ENCODE peak calls at places on chromosome 20, in nine cellular contexts. One of them, this sample, is unnamed.

GRCh38 chr20:37095108-37095608 is 639 bp downstream of the RBL1 start:
- DNase-seq in stimulated activated CD4-positive, alpha-beta T cell treated with anti-CD3 and anti-CD28 coated beads, TNF-alpha, amount 100 ng/mL, for 4 hours: no peak
- DNase-seq in anterior cingulate cortex: no peak
- DNase-seq in GM18507: no peak
- DNase-seq in pancreas: no peak
- DNase-seq in BJ: no peak
- DNase-seq in nephron progenitor cell: peak
- DNase-seq in GM04504: no peak
- DNase-seq in fibroblast of villous mesenchyme: peak
- DNase-seq in this sample: no peak

GRCh38 chr20:8005033-8005432 is 14.5 kb downstream of the TMX4 start:
- DNase-seq in stimulated activated CD4-positive, alpha-beta T cell treated with anti-CD3 and anti-CD28 coated beads, TNF-alpha, amount 100 ng/mL, for 4 hours: no peak
- DNase-seq in GM04504: no peak
- DNase-seq in fibroblast of villous mesenchyme: no peak
- DNase-seq in BJ: no peak
- DNase-seq in pancreas: no peak
- DNase-seq in nephron progenitor cell: no peak
- DNase-seq in anterior cingulate cortex: no peak
- DNase-seq in GM18507: no peak
- DNase-seq in this sample: no peak

GRCh38 chr20:51767867-51768758 is at the start of gene ATP9A:
- DNase-seq in GM04504: no peak
- DNase-seq in GM18507: no peak
- DNase-seq in nephron progenitor cell: peak
- DNase-seq in stimulated activated CD4-positive, alpha-beta T cell treated with anti-CD3 and anti-CD28 coated beads, TNF-alpha, amount 100 ng/mL, for 4 hours: no peak
- DNase-seq in BJ: no peak
- DNase-seq in anterior cingulate cortex: no peak
- DNase-seq in fibroblast of villous mesenchyme: peak
- DNase-seq in pancreas: peak
- DNase-seq in this sample: peak

GRCh38 chr20:48736636-48737035 is 91.2 kb downstream of the PREX1 start:
- DNase-seq in pancreas: no peak
- DNase-seq in nephron progenitor cell: no peak
- DNase-seq in GM18507: no peak
- DNase-seq in stimulated activated CD4-positive, alpha-beta T cell treated with anti-CD3 and anti-CD28 coated beads, TNF-alpha, amount 100 ng/mL, for 4 hours: no peak
- DNase-seq in BJ: no peak
- DNase-seq in anterior cingulate cortex: no peak
- DNase-seq in GM04504: no peak
- DNase-seq in fibroblast of villous mesenchyme: no peak
- DNase-seq in this sample: no peak

GRCh38 chr20:37233471-37234253 is 28.0 kb downstream of the GHRH start:
- DNase-seq in nephron progenitor cell: no peak
- DNase-seq in BJ: no peak
- DNase-seq in GM18507: no peak
- DNase-seq in GM04504: no peak
- DNase-seq in stimulated activated CD4-positive, alpha-beta T cell treated with anti-CD3 and anti-CD28 coated beads, TNF-alpha, amount 100 ng/mL, for 4 hours: no peak
- DNase-seq in anterior cingulate cortex: no peak
- DNase-seq in pancreas: no peak
- DNase-seq in fibroblast of villous mesenchyme: no peak
- DNase-seq in this sample: no peak

GRCh38 chr20:63972312-63973159 is 2.8 kb upstream of the ZNF512B start:
- DNase-seq in nephron progenitor cell: no peak
- DNase-seq in GM04504: no peak
- DNase-seq in fibroblast of villous mesenchyme: no peak
- DNase-seq in stimulated activated CD4-positive, alpha-beta T cell treated with anti-CD3 and anti-CD28 coated beads, TNF-alpha, amount 100 ng/mL, for 4 hours: no peak
- DNase-seq in GM18507: no peak
- DNase-seq in BJ: no peak
- DNase-seq in pancreas: no peak
- DNase-seq in anterior cingulate cortex: no peak
- DNase-seq in this sample: no peak

GRCh38 chr20:63114006-63114692 is 101.8 kb downstream of the YTHDF1 start:
- DNase-seq in BJ: no peak
- DNase-seq in GM18507: no peak
- DNase-seq in nephron progenitor cell: no peak
- DNase-seq in GM04504: no peak
- DNase-seq in fibroblast of villous mesenchyme: no peak
- DNase-seq in stimulated activated CD4-positive, alpha-beta T cell treated with anti-CD3 and anti-CD28 coated beads, TNF-alpha, amount 100 ng/mL, for 4 hours: no peak
- DNase-seq in anterior cingulate cortex: no peak
- DNase-seq in pancreas: peak
- DNase-seq in this sample: no peak

GRCh38 chr20:39164642-39165041 is 202.5 kb downstream of the DHX35 start:
- DNase-seq in BJ: no peak
- DNase-seq in GM18507: no peak
- DNase-seq in fibroblast of villous mesenchyme: no peak
- DNase-seq in stimulated activated CD4-positive, alpha-beta T cell treated with anti-CD3 and anti-CD28 coated beads, TNF-alpha, amount 100 ng/mL, for 4 hours: no peak
- DNase-seq in nephron progenitor cell: no peak
- DNase-seq in GM04504: no peak
- DNase-seq in anterior cingulate cortex: no peak
- DNase-seq in pancreas: no peak
- DNase-seq in this sample: no peak

GRCh38 chr20:61030130-61030529 is 221.9 kb upstream of the CDH4 start:
- DNase-seq in stimulated activated CD4-positive, alpha-beta T cell treated with anti-CD3 and anti-CD28 coated beads, TNF-alpha, amount 100 ng/mL, for 4 hours: no peak
- DNase-seq in pancreas: no peak
- DNase-seq in GM04504: no peak
- DNase-seq in nephron progenitor cell: no peak
- DNase-seq in GM18507: no peak
- DNase-seq in anterior cingulate cortex: no peak
- DNase-seq in BJ: no peak
- DNase-seq in fibroblast of villous mesenchyme: no peak
- DNase-seq in this sample: no peak

GRCh38 chr20:1624811-1625690 is 5.2 kb upstream of the SIRPB1 start:
- DNase-seq in pancreas: no peak
- DNase-seq in BJ: no peak
- DNase-seq in GM04504: no peak
- DNase-seq in fibroblast of villous mesenchyme: no peak
- DNase-seq in stimulated activated CD4-positive, alpha-beta T cell treated with anti-CD3 and anti-CD28 coated beads, TNF-alpha, amount 100 ng/mL, for 4 hours: no peak
- DNase-seq in nephron progenitor cell: no peak
- DNase-seq in anterior cingulate cortex: no peak
- DNase-seq in GM18507: no peak
- DNase-seq in this sample: no peak

GRCh38 chr20:20744170-20744725 is 31.8 kb upstream of the RALGAPA2 start:
- DNase-seq in pancreas: no peak
- DNase-seq in GM18507: no peak
- DNase-seq in nephron progenitor cell: no peak
- DNase-seq in BJ: no peak
- DNase-seq in fibroblast of villous mesenchyme: no peak
- DNase-seq in anterior cingulate cortex: no peak
- DNase-seq in GM04504: no peak
- DNase-seq in stimulated activated CD4-positive, alpha-beta T cell treated with anti-CD3 and anti-CD28 coated beads, TNF-alpha, amount 100 ng/mL, for 4 hours: no peak
- DNase-seq in this sample: no peak

GRCh38 chr20:57880155-57880648 is 170.4 kb upstream of the PMEPA1 start:
- DNase-seq in stimulated activated CD4-positive, alpha-beta T cell treated with anti-CD3 and anti-CD28 coated beads, TNF-alpha, amount 100 ng/mL, for 4 hours: no peak
- DNase-seq in anterior cingulate cortex: no peak
- DNase-seq in BJ: peak
- DNase-seq in GM04504: no peak
- DNase-seq in pancreas: no peak
- DNase-seq in GM18507: no peak
- DNase-seq in nephron progenitor cell: no peak
- DNase-seq in fibroblast of villous mesenchyme: no peak
- DNase-seq in this sample: no peak

GRCh38 chr20:32877507-32877906 is 18.8 kb downstream of the EFCAB8 start:
- DNase-seq in BJ: no peak
- DNase-seq in GM04504: no peak
- DNase-seq in anterior cingulate cortex: no peak
- DNase-seq in fibroblast of villous mesenchyme: peak
- DNase-seq in stimulated activated CD4-positive, alpha-beta T cell treated with anti-CD3 and anti-CD28 coated beads, TNF-alpha, amount 100 ng/mL, for 4 hours: no peak
- DNase-seq in GM18507: no peak
- DNase-seq in nephron progenitor cell: no peak
- DNase-seq in pancreas: no peak
- DNase-seq in this sample: no peak

GRCh38 chr20:6420336-6420735 is 297.5 kb upstream of the FERMT1 start:
- DNase-seq in BJ: no peak
- DNase-seq in fibroblast of villous mesenchyme: no peak
- DNase-seq in nephron progenitor cell: no peak
- DNase-seq in anterior cingulate cortex: no peak
- DNase-seq in GM18507: no peak
- DNase-seq in pancreas: no peak
- DNase-seq in stimulated activated CD4-positive, alpha-beta T cell treated with anti-CD3 and anti-CD28 coated beads, TNF-alpha, amount 100 ng/mL, for 4 hours: no peak
- DNase-seq in GM04504: no peak
- DNase-seq in this sample: no peak

GRCh38 chr20:63884506-63885263 is 10.2 kb upstream of the DNAJC5 start:
- DNase-seq in stimulated activated CD4-positive, alpha-beta T cell treated with anti-CD3 and anti-CD28 coated beads, TNF-alpha, amount 100 ng/mL, for 4 hours: no peak
- DNase-seq in BJ: no peak
- DNase-seq in pancreas: no peak
- DNase-seq in GM18507: no peak
- DNase-seq in anterior cingulate cortex: no peak
- DNase-seq in GM04504: no peak
- DNase-seq in fibroblast of villous mesenchyme: no peak
- DNase-seq in nephron progenitor cell: no peak
- DNase-seq in this sample: no peak

GRCh38 chr20:51484141-51484815 is 58.2 kb downstream of the NFATC2 start:
- DNase-seq in GM04504: no peak
- DNase-seq in GM18507: no peak
- DNase-seq in stimulated activated CD4-positive, alpha-beta T cell treated with anti-CD3 and anti-CD28 coated beads, TNF-alpha, amount 100 ng/mL, for 4 hours: no peak
- DNase-seq in BJ: no peak
- DNase-seq in fibroblast of villous mesenchyme: no peak
- DNase-seq in anterior cingulate cortex: no peak
- DNase-seq in nephron progenitor cell: no peak
- DNase-seq in pancreas: no peak
- DNase-seq in this sample: no peak

GRCh38 chr20:37807901-37808751 is 94.8 kb upstream of the VSTM2L start:
- DNase-seq in GM18507: no peak
- DNase-seq in BJ: no peak
- DNase-seq in GM04504: no peak
- DNase-seq in nephron progenitor cell: no peak
- DNase-seq in fibroblast of villous mesenchyme: no peak
- DNase-seq in stimulated activated CD4-positive, alpha-beta T cell treated with anti-CD3 and anti-CD28 coated beads, TNF-alpha, amount 100 ng/mL, for 4 hours: no peak
- DNase-seq in anterior cingulate cortex: no peak
- DNase-seq in pancreas: no peak
- DNase-seq in this sample: no peak

GRCh38 chr20:62717933-62718332 is 9.3 kb downstream of the NTSR1 start:
- DNase-seq in GM18507: no peak
- DNase-seq in BJ: no peak
- DNase-seq in fibroblast of villous mesenchyme: no peak
- DNase-seq in stimulated activated CD4-positive, alpha-beta T cell treated with anti-CD3 and anti-CD28 coated beads, TNF-alpha, amount 100 ng/mL, for 4 hours: no peak
- DNase-seq in GM04504: no peak
- DNase-seq in anterior cingulate cortex: no peak
- DNase-seq in pancreas: no peak
- DNase-seq in nephron progenitor cell: no peak
- DNase-seq in this sample: no peak

GRCh38 chr20:22905667-22906066 is 129.4 kb upstream of the SSTR4 start:
- DNase-seq in anterior cingulate cortex: peak
- DNase-seq in fibroblast of villous mesenchyme: no peak
- DNase-seq in stimulated activated CD4-positive, alpha-beta T cell treated with anti-CD3 and anti-CD28 coated beads, TNF-alpha, amount 100 ng/mL, for 4 hours: no peak
- DNase-seq in GM04504: peak
- DNase-seq in pancreas: no peak
- DNase-seq in nephron progenitor cell: no peak
- DNase-seq in BJ: no peak
- DNase-seq in GM18507: no peak
- DNase-seq in this sample: no peak

GRCh38 chr20:16828666-16829305 is 80.6 kb downstream of the OTOR start:
- DNase-seq in stimulated activated CD4-positive, alpha-beta T cell treated with anti-CD3 and anti-CD28 coated beads, TNF-alpha, amount 100 ng/mL, for 4 hours: no peak
- DNase-seq in fibroblast of villous mesenchyme: no peak
- DNase-seq in BJ: no peak
- DNase-seq in pancreas: no peak
- DNase-seq in nephron progenitor cell: no peak
- DNase-seq in GM04504: no peak
- DNase-seq in GM18507: no peak
- DNase-seq in anterior cingulate cortex: no peak
- DNase-seq in this sample: no peak

GRCh38 chr20:17505664-17506517 is 25.3 kb downstream of the BFSP1 start:
- DNase-seq in stimulated activated CD4-positive, alpha-beta T cell treated with anti-CD3 and anti-CD28 coated beads, TNF-alpha, amount 100 ng/mL, for 4 hours: peak
- DNase-seq in fibroblast of villous mesenchyme: peak
- DNase-seq in BJ: no peak
- DNase-seq in anterior cingulate cortex: no peak
- DNase-seq in GM04504: no peak
- DNase-seq in nephron progenitor cell: no peak
- DNase-seq in pancreas: no peak
- DNase-seq in GM18507: no peak
- DNase-seq in this sample: no peak

GRCh38 chr20:58538752-58539151 is 23.6 kb upstream of the APCDD1L start:
- DNase-seq in BJ: no peak
- DNase-seq in anterior cingulate cortex: no peak
- DNase-seq in GM04504: no peak
- DNase-seq in nephron progenitor cell: no peak
- DNase-seq in pancreas: no peak
- DNase-seq in fibroblast of villous mesenchyme: no peak
- DNase-seq in stimulated activated CD4-positive, alpha-beta T cell treated with anti-CD3 and anti-CD28 coated beads, TNF-alpha, amount 100 ng/mL, for 4 hours: no peak
- DNase-seq in GM18507: no peak
- DNase-seq in this sample: no peak

GRCh38 chr20:44406572-44407100 is 51.1 kb downstream of the HNF4A start:
- DNase-seq in nephron progenitor cell: no peak
- DNase-seq in stimulated activated CD4-positive, alpha-beta T cell treated with anti-CD3 and anti-CD28 coated beads, TNF-alpha, amount 100 ng/mL, for 4 hours: no peak
- DNase-seq in fibroblast of villous mesenchyme: no peak
- DNase-seq in pancreas: no peak
- DNase-seq in anterior cingulate cortex: no peak
- DNase-seq in GM18507: no peak
- DNase-seq in GM04504: no peak
- DNase-seq in BJ: no peak
- DNase-seq in this sample: no peak

GRCh38 chr20:17560344-17561074 is 9.4 kb upstream of the DSTN start:
- DNase-seq in nephron progenitor cell: no peak
- DNase-seq in BJ: no peak
- DNase-seq in GM04504: no peak
- DNase-seq in GM18507: no peak
- DNase-seq in stimulated activated CD4-positive, alpha-beta T cell treated with anti-CD3 and anti-CD28 coated beads, TNF-alpha, amount 100 ng/mL, for 4 hours: no peak
- DNase-seq in pancreas: no peak
- DNase-seq in anterior cingulate cortex: no peak
- DNase-seq in fibroblast of villous mesenchyme: no peak
- DNase-seq in this sample: no peak

GRCh38 chr20:18992418-18992817 is 178.8 kb downstream of the SCP2D1 start:
- DNase-seq in BJ: no peak
- DNase-seq in pancreas: no peak
- DNase-seq in anterior cingulate cortex: no peak
- DNase-seq in GM04504: no peak
- DNase-seq in fibroblast of villous mesenchyme: no peak
- DNase-seq in stimulated activated CD4-positive, alpha-beta T cell treated with anti-CD3 and anti-CD28 coated beads, TNF-alpha, amount 100 ng/mL, for 4 hours: no peak
- DNase-seq in nephron progenitor cell: no peak
- DNase-seq in GM18507: no peak
- DNase-seq in this sample: no peak

GRCh38 chr20:18722381-18722780 is 91.2 kb upstream of the SCP2D1 start:
- DNase-seq in fibroblast of villous mesenchyme: peak
- DNase-seq in nephron progenitor cell: no peak
- DNase-seq in anterior cingulate cortex: no peak
- DNase-seq in GM04504: peak
- DNase-seq in stimulated activated CD4-positive, alpha-beta T cell treated with anti-CD3 and anti-CD28 coated beads, TNF-alpha, amount 100 ng/mL, for 4 hours: no peak
- DNase-seq in pancreas: no peak
- DNase-seq in BJ: no peak
- DNase-seq in GM18507: no peak
- DNase-seq in this sample: no peak

GRCh38 chr20:32742322-32743236 is 688 bp downstream of the COMMD7 start:
- DNase-seq in BJ: no peak
- DNase-seq in GM04504: no peak
- DNase-seq in GM18507: no peak
- DNase-seq in anterior cingulate cortex: no peak
- DNase-seq in stimulated activated CD4-positive, alpha-beta T cell treated with anti-CD3 and anti-CD28 coated beads, TNF-alpha, amount 100 ng/mL, for 4 hours: no peak
- DNase-seq in pancreas: no peak
- DNase-seq in nephron progenitor cell: no peak
- DNase-seq in fibroblast of villous mesenchyme: no peak
- DNase-seq in this sample: no peak

GRCh38 chr20:31788578-31788977 is 30.6 kb upstream of the MYLK2 start:
- DNase-seq in nephron progenitor cell: no peak
- DNase-seq in pancreas: no peak
- DNase-seq in GM18507: no peak
- DNase-seq in BJ: no peak
- DNase-seq in GM04504: no peak
- DNase-seq in anterior cingulate cortex: no peak
- DNase-seq in fibroblast of villous mesenchyme: no peak
- DNase-seq in stimulated activated CD4-positive, alpha-beta T cell treated with anti-CD3 and anti-CD28 coated beads, TNF-alpha, amount 100 ng/mL, for 4 hours: no peak
- DNase-seq in this sample: no peak

GRCh38 chr20:39910536-39910935 is 778.5 kb downstream of the MAFB start:
- DNase-seq in nephron progenitor cell: no peak
- DNase-seq in BJ: no peak
- DNase-seq in anterior cingulate cortex: no peak
- DNase-seq in GM04504: no peak
- DNase-seq in pancreas: no peak
- DNase-seq in fibroblast of villous mesenchyme: no peak
- DNase-seq in stimulated activated CD4-positive, alpha-beta T cell treated with anti-CD3 and anti-CD28 coated beads, TNF-alpha, amount 100 ng/mL, for 4 hours: no peak
- DNase-seq in GM18507: no peak
- DNase-seq in this sample: no peak

GRCh38 chr20:61640171-61640570 is 388.1 kb downstream of the CDH4 start:
- DNase-seq in BJ: peak
- DNase-seq in stimulated activated CD4-positive, alpha-beta T cell treated with anti-CD3 and anti-CD28 coated beads, TNF-alpha, amount 100 ng/mL, for 4 hours: no peak
- DNase-seq in anterior cingulate cortex: no peak
- DNase-seq in GM18507: no peak
- DNase-seq in fibroblast of villous mesenchyme: no peak
- DNase-seq in pancreas: no peak
- DNase-seq in nephron progenitor cell: no peak
- DNase-seq in GM04504: peak
- DNase-seq in this sample: no peak

GRCh38 chr20:35828434-35828833 is 56.6 kb downstream of the PHF20 start:
- DNase-seq in BJ: no peak
- DNase-seq in GM18507: no peak
- DNase-seq in stimulated activated CD4-positive, alpha-beta T cell treated with anti-CD3 and anti-CD28 coated beads, TNF-alpha, amount 100 ng/mL, for 4 hours: no peak
- DNase-seq in anterior cingulate cortex: no peak
- DNase-seq in nephron progenitor cell: no peak
- DNase-seq in GM04504: no peak
- DNase-seq in fibroblast of villous mesenchyme: peak
- DNase-seq in pancreas: no peak
- DNase-seq in this sample: no peak

This sample was measured in T47D.